ENCODE peak calls at places on chromosomes 13 and 19, in ten cellular contexts. K, E, F, R, U, M, N, X, Q and G are unnamed samples.

GRCh38 chr13:33355470-33355869 is 69.9 kb upstream of the STARD13 start:
- DNase-seq in K (no peak), E (no peak), F (no peak), R (no peak), U (no peak), M (no peak), N (no peak), X (no peak), Q (no peak), G (no peak)

GRCh38 chr19:18833849-18834643 is 2.3 kb downstream of the UPF1 start:
- DNase-seq in K (no peak), E (no peak), F (no peak), R (no peak), U (no peak), M (no peak), N (no peak), X (no peak), Q (no peak), G (no peak)

GRCh38 chr19:36573020-36573947 is at the start of gene ZNF529:
- DNase-seq in K (peak; percentile 85), E (peak; percentile 91), F (peak; percentile 65), R (peak; percentile 80), U (peak; percentile 42), M (peak; percentile 97), N (peak; percentile 96), X (peak; percentile 94), Q (peak; percentile 69), G (peak; percentile 90)

GRCh38 chr13:35475960-35476943 is at the start of gene MAB21L1:
- DNase-seq in K (no peak), E (no peak), F (no peak), R (no peak), U (no peak), M (peak; percentile 58), N (no peak), X (peak; percentile 16), Q (no peak), G (peak; percentile 36)

GRCh38 chr19:40398417-40399056 is 8.6 kb upstream of the HIPK4 start:
- DNase-seq in K (peak; percentile 78), E (no peak), F (peak; percentile 47), R (no peak), U (peak; percentile 6), M (peak; percentile 86), N (peak; percentile 81), X (no peak), Q (peak; percentile 45), G (peak; percentile 52)

GRCh38 chr13:97231832-97232201 is 9.7 kb downstream of the MBNL2 start:
- DNase-seq in K (no peak), E (no peak), F (no peak), R (no peak), U (no peak), M (no peak), N (no peak), X (no peak), Q (no peak), G (no peak)

GRCh38 chr13:27770809-27771208 is 21.5 kb upstream of the GSX1 start:
- DNase-seq in K (peak; percentile 14), E (no peak), F (no peak), R (peak; percentile 33), U (no peak), M (peak; percentile 45), N (no peak), X (peak; percentile 30), Q (no peak), G (no peak)

GRCh38 chr19:33242129-33242528 is 16.5 kb upstream of the SLC7A10 start:
- DNase-seq in K (no peak), E (no peak), F (no peak), R (no peak), U (no peak), M (no peak), N (no peak), X (no peak), Q (no peak), G (no peak)